ENCODE peak calls at places on chromosome 4, in nine cellular contexts. H, X, T, J, O, L, D, W and Y are unnamed samples.

GRCh38 chr4:4995103-4995761 is 24.0 kb downstream of the CYTL1 start:
- DNase-seq in W (peak; percentile 74), D (peak; percentile 91), H (peak; percentile 81), L (peak; percentile 90), T (peak; percentile 54), X (peak; percentile 80), J (peak; percentile 78), O (peak; percentile 77), Y (peak; percentile 81)

GRCh38 chr4:68748181-68748981 is 67.4 kb upstream of the UGT2B10 start:
- DNase-seq in W (no peak), H (no peak), T (peak; percentile 31), J (no peak), O (no peak), L (no peak), D (no peak), X (peak; percentile 13), Y (peak; percentile 98)

GRCh38 chr4:104064650-104065577 is 345.1 kb upstream of the TACR3 start:
- DNase-seq in H (peak; percentile 25), L (peak; percentile 80), O (peak; percentile 71), D (peak; percentile 78), J (peak; percentile 41), W (peak; percentile 14), X (peak; percentile 81), T (peak; percentile 56), Y (peak; percentile 54)

GRCh38 chr4:115770046-115770543 is 656.7 kb upstream of the NDST4 start:
- DNase-seq in J (no peak), H (no peak), W (no peak), L (no peak), D (no peak), O (no peak), T (no peak), X (no peak), Y (no peak)

GRCh38 chr4:52298444-52298843 is 247.3 kb downstream of the SPATA18 start:
- DNase-seq in X (no peak), O (no peak), L (no peak), W (no peak), D (no peak), J (peak; percentile 40), T (no peak), H (no peak), Y (peak; percentile 38)

GRCh38 chr4:185004562-185005208 is 13.6 kb upstream of the HELT start:
- DNase-seq in O (no peak), J (no peak), H (no peak), T (no peak), L (peak; percentile 69), D (peak; percentile 75), X (no peak), W (no peak), Y (no peak)

GRCh38 chr4:92189146-92189545 is 114.6 kb upstream of the GRID2 start:
- DNase-seq in O (no peak), D (no peak), X (no peak), J (no peak), W (no peak), L (no peak), T (no peak), H (no peak), Y (no peak)

GRCh38 chr4:10173039-10173753 is 56.6 kb upstream of the WDR1 start:
- DNase-seq in T (no peak), D (no peak), W (no peak), O (no peak), X (peak; percentile 26), H (no peak), L (no peak), J (peak; percentile 89), Y (no peak)

GRCh38 chr4:73206236-73206635 is 52.4 kb downstream of the ANKRD17 start:
- DNase-seq in O (no peak), D (no peak), W (no peak), L (no peak), X (no peak), T (no peak), J (no peak), H (no peak), Y (no peak)

GRCh38 chr4:169810325-169811323 is 52.9 kb upstream of the HPF1 start:
- DNase-seq in L (peak; percentile 88), H (peak; percentile 64), O (peak; percentile 79), D (peak; percentile 93), X (peak; percentile 88), T (peak; percentile 84), W (peak; percentile 71), J (peak; percentile 82), Y (peak; percentile 81)

GRCh38 chr4:77921701-77922100 is 59.1 kb downstream of the MRPL1 start:
- DNase-seq in T (peak; percentile 83), H (no peak), D (no peak), X (peak; percentile 37), O (no peak), L (no peak), W (no peak), J (peak; percentile 92), Y (peak; percentile 88)

GRCh38 chr4:123430031-123430430 is 33.4 kb downstream of the SPRY1 start:
- DNase-seq in H (no peak), D (no peak), O (no peak), T (no peak), J (no peak), X (no peak), L (no peak), W (no peak), Y (no peak)

GRCh38 chr4:57220172-57220571 is 110.0 kb upstream of the IGFBP7 start:
- DNase-seq in O (no peak), X (no peak), W (peak; percentile 1), T (no peak), D (no peak), L (no peak), J (no peak), H (no peak), Y (no peak)

GRCh38 chr4:159227378-159227777 is 124.5 kb downstream of the RAPGEF2 start:
- DNase-seq in X (no peak), T (no peak), H (no peak), D (no peak), L (no peak), O (no peak), W (no peak), J (peak; percentile 17), Y (no peak)

DNA sequence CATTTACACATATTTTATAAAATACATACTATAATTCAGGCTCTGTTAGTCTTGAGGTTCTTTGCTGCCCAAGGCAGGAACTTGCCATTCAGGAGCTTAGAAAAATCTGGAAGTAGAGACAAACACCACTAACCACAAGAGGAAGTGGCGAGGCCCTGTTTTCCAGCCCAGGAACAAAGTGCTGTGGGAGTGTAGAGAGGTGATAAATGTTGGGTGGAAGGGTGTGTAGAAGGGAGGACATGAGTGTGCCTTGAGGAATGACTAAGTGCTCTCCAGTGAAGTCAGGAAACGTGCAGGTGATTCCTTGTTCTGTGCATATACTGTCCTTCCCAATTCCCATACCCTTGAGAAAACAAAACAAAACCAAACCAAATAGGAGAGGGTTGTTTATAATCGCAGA is 83.1 kb downstream of the GPAT3 start:
- DNase-seq in H (no peak), L (no peak), O (no peak), T (no peak), D (no peak), W (no peak), J (peak; percentile 46), X (no peak), Y (peak; percentile 80)
- TF ChIP-seq EZH2phosphoT487 in H (no peak), L (no peak), O (no peak), T (no peak), D (no peak), W (no peak), J (peak; percentile 66), X (no peak), Y (no peak)

GRCh38 chr4:183398298-183399129 is 45.9 kb upstream of the CDKN2AIP start:
- DNase-seq in T (no peak), H (peak; percentile 94), O (peak; percentile 70), D (peak; percentile 88), W (peak; percentile 41), L (peak; percentile 87), X (peak; percentile 88), J (peak; percentile 92), Y (peak; percentile 68)
- TF ChIP-seq EZH2phosphoT487 in T (no peak), H (no peak), O (no peak), D (no peak), W (no peak), L (no peak), X (no peak), J (no peak), Y (no peak)

GRCh38 chr4:83214079-83214478 is 70.5 kb downstream of the COQ2 start:
- DNase-seq in L (no peak), X (no peak), O (no peak), J (no peak), D (no peak), H (no peak), T (no peak), W (no peak), Y (no peak)
- TF ChIP-seq EZH2phosphoT487 in L (no peak), X (no peak), O (no peak), J (no peak), D (no peak), H (no peak), T (no peak), W (no peak), Y (no peak)

GRCh38 chr4:128572778-128573241 is 236.7 kb upstream of the JADE1 start:
- DNase-seq in H (no peak), J (no peak), D (no peak), L (no peak), W (no peak), X (no peak), O (no peak), T (no peak), Y (peak; percentile 38)

GRCh38 chr4:128571747-128572146 is 237.8 kb upstream of the JADE1 start:
- DNase-seq in J (peak; percentile 93), H (no peak), O (peak; percentile 69), W (no peak), D (no peak), T (peak; percentile 13), L (no peak), X (peak; percentile 56), Y (peak; percentile 78)

GRCh38 chr4:128573781-128574508 is 235.6 kb upstream of the JADE1 start:
- DNase-seq in X (peak; percentile 46), L (no peak), W (no peak), H (no peak), J (peak; percentile 89), O (no peak), D (peak; percentile 35), T (no peak), Y (peak; percentile 19)

GRCh38 chr4:128570380-128570779 is 239.1 kb upstream of the JADE1 start:
- DNase-seq in L (no peak), X (no peak), J (peak; percentile 89), H (no peak), W (no peak), O (no peak), T (no peak), D (no peak), Y (peak; percentile 33)

GRCh38 chr4:128574706-128575105 is 234.8 kb upstream of the JADE1 start:
- DNase-seq in X (peak; percentile 86), D (peak; percentile 95), L (peak; percentile 86), H (peak; percentile 42), W (peak; percentile 74), T (peak; percentile 40), O (peak; percentile 80), J (peak; percentile 58), Y (peak; percentile 67)
- TF ChIP-seq EZH2phosphoT487 in X (no peak), D (no peak), L (no peak), H (no peak), W (no peak), T (no peak), O (no peak), J (no peak), Y (no peak)

GRCh38 chr4:128461300-128462103 is 173.9 kb upstream of the PGRMC2 start:
- DNase-seq in H (no peak), D (no peak), L (peak; percentile 88), W (no peak), O (no peak), T (no peak), X (peak; percentile 65), J (peak; percentile 93), Y (peak; percentile 61)
- TF ChIP-seq EZH2phosphoT487 in H (no peak), D (no peak), L (peak; percentile 95), W (no peak), O (no peak), T (no peak), X (no peak), J (no peak), Y (no peak)